ENCODE peak calls at places on chromosomes 4 and X, in six cellular contexts. S is transverse colon, N is tibial nerve, M is stomach, P is esophagus muscularis mucosa, B is ovary. X is an unnamed sample.

GRCh38 chrX:103092942-103093341 is at the start of gene NXF3:
- DNase-seq in N (no peak), B (no peak), S (no peak), P (no peak), M (no peak), X (no peak)

GRCh38 chr4:1360423-1361283 is 13.6 kb downstream of the UVSSA start:
- DNase-seq in N (no peak), P (no peak), B (peak; percentile 73), S (no peak), M (no peak), X (no peak)

GRCh38 chr4:8725071-8725841 is 132.7 kb downstream of the CPZ start:
- DNase-seq in N (peak; percentile 6), B (peak; percentile 8), P (no peak), M (peak; percentile 55), S (peak; percentile 6), X (peak; percentile 66)

GRCh38 chr4:11748169-11748872 is 319.6 kb upstream of the HS3ST1 start:
- DNase-seq in B (no peak), N (no peak), M (no peak), P (no peak), S (no peak), X (no peak)

GRCh38 chr4:153113061-153113837 is 91.0 kb upstream of the TRIM2 start:
- DNase-seq in P (no peak), B (no peak), S (no peak), N (no peak), M (no peak), X (no peak)

GRCh38 chrX:56499372-56499771 is 64.1 kb upstream of the UBQLN2 start:
- DNase-seq in B (no peak), P (no peak), M (no peak), S (no peak), N (no peak), X (no peak)

GRCh38 chrX:10832103-10832502 is 211.7 kb upstream of the MID1 start:
- DNase-seq in N (no peak), S (no peak), B (no peak), P (no peak), M (no peak), X (no peak)

GRCh38 chr4:73222466-73223257 is 35.9 kb downstream of the ANKRD17 start:
- DNase-seq in N (no peak), B (peak; percentile 62), P (no peak), S (peak; percentile 46), M (peak; percentile 52), X (no peak)

GRCh38 chr4:186813377-186814068 is 89.9 kb upstream of the FAT1 start:
- DNase-seq in N (no peak), S (no peak), M (no peak), P (no peak), B (no peak), X (no peak)

GRCh38 chr4:37742149-37742548 is 56.0 kb upstream of the RELL1 start:
- DNase-seq in M (no peak), S (no peak), N (no peak), B (no peak), P (no peak), X (no peak)

GRCh38 chr4:126267689-126268088 is 952.9 kb downstream of the FAT4 start:
- DNase-seq in B (no peak), P (no peak), M (no peak), N (no peak), S (no peak), X (no peak)

GRCh38 chrX:24190500-24191156 is 41.1 kb downstream of the ZFX start:
- DNase-seq in S (no peak), P (no peak), N (no peak), M (no peak), B (no peak), X (no peak)

GRCh38 chr4:185270885-185271284 is 61.5 kb downstream of the SNX25 start:
- DNase-seq in B (no peak), P (no peak), N (no peak), M (no peak), S (no peak), X (no peak)

GRCh38 chr4:76384052-76384451 is 36.9 kb downstream of the CCDC158 start:
- DNase-seq in N (no peak), P (no peak), S (no peak), M (no peak), B (no peak), X (no peak)

GRCh38 chr4:26248647-26249046 is 72.2 kb upstream of the RBPJ start:
- DNase-seq in P (no peak), N (no peak), S (peak; percentile 21), M (no peak), B (peak; percentile 43), X (no peak)

GRCh38 chrX:150768580-150769190 is 75.5 kb downstream of the MTMR1 start:
- DNase-seq in N (no peak), M (no peak), S (no peak), P (no peak), B (no peak), X (no peak)

GRCh38 chr4:105145059-105145912 is 1.4 kb upstream of the TET2 start:
- DNase-seq in M (no peak), N (no peak), B (no peak), P (no peak), S (no peak), X (no peak)

GRCh38 chr4:101269682-101270081 is 77.6 kb downstream of the PPP3CA start:
- DNase-seq in P (no peak), S (no peak), M (no peak), N (no peak), B (no peak), X (no peak)

GRCh38 chr4:77095101-77095826 is 19.5 kb upstream of the CCNI start:
- DNase-seq in B (peak; percentile 60), P (no peak), N (peak; percentile 76), S (peak; percentile 84), M (peak; percentile 84), X (peak; percentile 93)

GRCh38 chr4:182019148-182019652 is 224.0 kb upstream of the TENM3 start:
- DNase-seq in N (no peak), S (no peak), B (no peak), P (no peak), M (no peak), X (no peak)

GRCh38 chr4:121307441-121308327 is 73.1 kb downstream of the QRFPR start:
- DNase-seq in S (peak; percentile 32), P (no peak), B (no peak), M (no peak), N (no peak), X (no peak)

GRCh38 chr4:112270643-112271484 is 14.8 kb downstream of the TIFA start:
- DNase-seq in B (no peak), M (no peak), P (no peak), S (no peak), N (no peak), X (no peak)

GRCh38 chr4:106370214-106370613 is 1.6 kb upstream of the GIMD1 start:
- DNase-seq in N (no peak), B (no peak), M (no peak), S (no peak), P (no peak), X (no peak)

GRCh38 chr4:105140684-105141490 is 5.8 kb upstream of the TET2 start:
- DNase-seq in S (peak; percentile 18), B (no peak), N (no peak), M (no peak), P (no peak), X (no peak)

GRCh38 chr4:40241936-40242590 is 45.2 kb downstream of the RHOH start:
- DNase-seq in M (no peak), B (no peak), S (no peak), N (no peak), P (no peak), X (no peak)

GRCh38 chrX:42934020-42934701 is 156.2 kb upstream of the PPP1R2C start:
- DNase-seq in M (no peak), S (peak; percentile 43), B (no peak), P (no peak), N (no peak), X (no peak)

GRCh38 chr4:169128902-169129301 is 118.8 kb upstream of the CBR4 start:
- DNase-seq in M (no peak), N (no peak), P (no peak), B (no peak), S (no peak), X (no peak)

GRCh38 chr4:7906171-7906581 is 33.5 kb downstream of the AFAP1 start:
- DNase-seq in P (no peak), S (no peak), N (no peak), B (no peak), M (no peak), X (no peak)

GRCh38 chr4:23234018-23234417 is 541.3 kb downstream of the GBA3 start:
- DNase-seq in S (no peak), B (no peak), P (no peak), M (no peak), N (no peak), X (no peak)

GRCh38 chrX:111035256-111035655 is 60.7 kb upstream of the PAK3 start:
- DNase-seq in S (no peak), M (no peak), N (no peak), B (no peak), P (no peak), X (no peak)
- H3K27me3 ChIP-seq in S (no peaks in the 10 kb centered on the region), M (no peaks in the 10 kb centered on the region), N (peaks cover 3% of the 10 kb centered on the region), B (no peaks in the 10 kb centered on the region), P (no peaks in the 10 kb centered on the region), X (no peaks in the 10 kb centered on the region)

GRCh38 chr4:304987-305680 is at the start of gene ZNF732:
- DNase-seq in P (no peak), N (no peak), S (no peak), M (no peak), B (peak; percentile 21), X (peak; percentile 59)
- H3K9me3 ChIP-seq in P (no peaks in the 10 kb centered on the region), N (no peaks in the 10 kb centered on the region), S (peaks cover 7% of the 10 kb centered on the region), M (peaks cover 42% of the 10 kb centered on the region), B (no peaks in the 10 kb centered on the region), X (no peaks in the 10 kb centered on the region)

GRCh38 chr4:87872043-87872442 is 39.3 kb downstream of the MEPE start:
- DNase-seq in M (no peak), B (no peak), P (no peak), S (no peak), N (no peak), X (no peak)
- TF ChIP-seq EP300 in M (no peak), B (no peak), P (no peak), S (no peak), N (peak; percentile 44), X (no peak)

DNA sequence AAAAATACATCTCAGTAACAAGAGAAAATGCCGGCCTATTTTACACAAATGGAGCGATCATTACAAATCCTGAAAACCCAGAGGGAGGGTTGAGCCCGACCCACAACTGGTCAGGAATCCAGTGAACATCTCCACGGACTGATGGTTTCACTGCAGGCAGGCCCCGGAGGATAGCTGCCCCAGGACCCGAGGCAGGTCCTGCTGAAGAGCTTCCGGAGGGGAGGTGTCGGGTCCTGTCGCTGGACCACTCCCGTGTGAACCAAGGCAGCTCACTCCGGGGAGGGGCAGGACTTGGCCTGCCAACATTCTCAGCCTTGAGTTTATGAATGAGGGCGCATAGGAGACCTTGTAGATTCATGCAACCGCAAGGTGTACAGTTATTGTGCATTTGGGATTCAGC is 4.8 kb upstream of the CRMP1 start:
- DNase-seq in N (no peak), B (no peak), P (no peak), M (no peak), S (no peak), X (no peak)
- H3K27me3 ChIP-seq in N (no peaks in the 10 kb centered on the region), B (no peaks in the 10 kb centered on the region), P (peaks cover 97% of the 10 kb centered on the region), M (peaks cover under 1% of the 10 kb centered on the region), S (peaks cover 60% of the 10 kb centered on the region), X (peaks cover 77% of the 10 kb centered on the region)

GRCh38 chr4:3527101-3527913 is 4.9 kb downstream of the LRPAP1 start:
- DNase-seq in S (no peak), M (no peak), P (no peak), N (no peak), B (peak; percentile 11), X (no peak)
- H3K9me3 ChIP-seq in S (no peaks in the 10 kb centered on the region), M (no peaks in the 10 kb centered on the region), P (no peaks in the 10 kb centered on the region), N (no peaks in the 10 kb centered on the region), B (no peaks in the 10 kb centered on the region), X (no peaks in the 10 kb centered on the region)

X was measured in suprapubic skin.